ENCODE peak calls at places on chromosome 11, in seven cellular contexts. I, U, N, S, L, X and D are unnamed samples.
A peak's percentile ranks its signal among the peaks of the same experiment; 100 is the strongest.

GRCh38 chr11:91587131-91587530 is 637.5 kb upstream of the FAT3 start:
- DNase-seq in I (no peak), U (no peak), N (no peak), S (no peak), L (no peak), X (no peak), D (no peak)

GRCh38 chr11:26127336-26127735 is 204.6 kb upstream of the ANO3 start:
- DNase-seq in I (no peak), U (no peak), N (no peak), S (no peak), L (no peak), X (no peak), D (no peak)

GRCh38 chr11:64469288-64469687 is 110.3 kb downstream of the RPS6KA4 start:
- DNase-seq in I (no peak), U (no peak), N (no peak), S (no peak), L (no peak), X (no peak), D (no peak)

GRCh38 chr11:115764172-115764571 is 260.0 kb upstream of the CADM1 start:
- DNase-seq in I (no peak), U (no peak), N (no peak), S (no peak), L (no peak), X (no peak), D (no peak)

GRCh38 chr11:17603056-17603825 is 56.2 kb downstream of the OTOG start:
- DNase-seq in I (no peak), U (no peak), N (no peak), S (no peak), L (no peak), X (no peak), D (no peak)

GRCh38 chr11:84675631-84676030 is 951.5 kb downstream of the DLG2 start:
- DNase-seq in I (no peak), U (no peak), N (no peak), S (no peak), L (no peak), X (no peak), D (no peak)

GRCh38 chr11:6747097-6747662 is 24.6 kb downstream of the OR2AG2 start:
- DNase-seq in I (no peak), U (no peak), N (no peak), S (no peak), L (no peak), X (no peak), D (no peak)

GRCh38 chr11:88421530-88421929 is 84.0 kb upstream of the CTSC start:
- DNase-seq in I (peak; percentile 56), U (no peak), N (no peak), S (no peak), L (no peak), X (no peak), D (no peak)

GRCh38 chr11:95074806-95075563 is 8.3 kb downstream of the SRSF8 start:
- DNase-seq in I (no peak), U (peak; percentile 79), N (no peak), S (peak; percentile 76), L (peak; percentile 77), X (peak; percentile 48), D (no peak)

GRCh38 chr11:67492801-67493547 is 10.1 kb downstream of the AIP start:
- DNase-seq in I (no peak), U (no peak), N (peak; percentile 44), S (no peak), L (no peak), X (no peak), D (no peak)

GRCh38 chr11:15635501-15635900 is 520.8 kb downstream of the INSC start:
- DNase-seq in I (no peak), U (no peak), N (no peak), S (no peak), L (no peak), X (no peak), D (no peak)

GRCh38 chr11:57358543-57358961 is 20.4 kb downstream of the P2RX3 start:
- DNase-seq in I (peak; percentile 29), U (no peak), N (no peak), S (no peak), L (no peak), X (no peak), D (no peak)

GRCh38 chr11:8033791-8034585 is 46.9 kb downstream of the EIF3F start:
- DNase-seq in I (no peak), U (peak; percentile 34), N (no peak), S (no peak), L (no peak), X (no peak), D (no peak)

GRCh38 chr11:20368441-20368840 is 4.9 kb downstream of the HTATIP2 start:
- DNase-seq in I (peak; percentile 19), U (no peak), N (no peak), S (no peak), L (no peak), X (no peak), D (no peak)

GRCh38 chr11:44764583-44764982 is 37.8 kb downstream of the TSPAN18 start:
- DNase-seq in I (no peak), U (no peak), N (no peak), S (no peak), L (no peak), X (no peak), D (no peak)

GRCh38 chr11:9121397-9121796 is 30.0 kb upstream of the SCUBE2 start:
- DNase-seq in I (no peak), U (no peak), N (no peak), S (no peak), L (no peak), X (no peak), D (no peak)

GRCh38 chr11:114262681-114263509 is 33.3 kb upstream of the NNMT start:
- DNase-seq in I (peak; percentile 80), U (peak; percentile 42), N (peak; percentile 64), S (peak; percentile 34), L (no peak), X (peak; percentile 36), D (no peak)

GRCh38 chr11:62689421-62690183 is at the start of gene LRRN4CL:
- DNase-seq in I (peak; percentile 94), U (peak; percentile 80), N (no peak), S (peak; percentile 94), L (peak; percentile 65), X (no peak), D (no peak)

GRCh38 chr11:72370201-72370600 is 64.1 kb downstream of the CLPB start:
- DNase-seq in I (no peak), U (no peak), N (no peak), S (no peak), L (no peak), X (no peak), D (no peak)

DNA sequence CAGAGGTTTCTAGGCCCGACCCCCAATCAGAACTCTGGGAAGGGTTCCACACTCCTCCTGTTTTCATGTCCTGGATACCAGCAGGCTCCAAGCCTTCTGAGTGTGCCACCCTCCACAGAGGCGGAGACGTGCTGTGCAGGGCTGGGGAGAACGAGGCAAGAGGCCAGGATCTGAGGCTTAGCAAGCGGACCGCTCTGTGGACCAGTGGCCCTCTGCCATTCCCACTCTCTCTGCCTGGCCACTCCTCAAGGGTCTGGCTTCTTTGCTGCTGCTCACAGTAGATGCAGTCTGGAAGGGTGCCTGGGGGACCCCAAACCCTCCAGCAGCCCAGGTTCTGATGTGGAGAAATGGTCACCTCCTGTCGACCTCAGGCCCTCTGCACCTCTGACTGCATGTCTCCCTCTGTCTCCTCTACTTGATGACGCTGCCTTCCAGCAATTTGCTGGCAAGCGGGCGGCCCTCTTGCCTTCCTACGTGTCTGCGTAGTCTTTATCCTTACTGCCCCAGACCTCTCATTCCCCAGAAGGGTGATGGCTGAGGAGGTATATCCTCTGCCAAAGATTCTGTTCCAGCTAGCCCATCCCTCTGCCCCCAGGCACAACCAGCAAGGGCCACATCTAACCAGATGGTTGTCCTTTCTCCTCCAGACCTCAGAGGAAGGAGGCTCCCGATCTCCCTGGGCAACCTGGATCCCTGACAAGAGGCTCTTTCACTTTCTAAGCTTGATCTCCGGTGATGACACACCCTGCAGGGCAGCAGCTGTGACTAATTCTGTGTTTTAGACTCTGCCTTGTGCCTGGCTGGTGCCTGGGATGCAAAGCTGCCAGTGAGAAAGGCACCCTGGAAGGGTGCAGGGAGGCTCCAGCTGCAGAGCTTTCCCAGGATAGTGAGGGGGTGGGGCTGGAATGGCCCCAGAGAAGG is 87.3 kb downstream of the NAT10 start:
- DNase-seq in I (peak; percentile 98), U (peak; percentile 69), N (peak; percentile 44), S (peak; percentile 80), L (peak; percentile 53), X (no peak), D (no peak)
- H3K4me3 ChIP-seq in I (peak overlapping the region; percentile 68), U (no peak overlapping the region), N (no peak overlapping the region), S (no peak overlapping the region), L (no peak overlapping the region), X (no peak overlapping the region), D (no peak overlapping the region)

GRCh38 chr11:120197254-120197891 is 13.5 kb upstream of the OAF start:
- DNase-seq in I (peak; percentile 48), U (peak; percentile 82), N (no peak), S (no peak), L (no peak), X (no peak), D (no peak)
- H3K27me3 ChIP-seq in I (no peaks in the 10 kb centered on the region), U (no peaks in the 10 kb centered on the region), N (no peaks in the 10 kb centered on the region), S (no peaks in the 10 kb centered on the region), L (peaks cover 3% of the 10 kb centered on the region), X (no peaks in the 10 kb centered on the region), D (peaks cover 3% of the 10 kb centered on the region)

GRCh38 chr11:4025248-4025956 is 69.2 kb upstream of the RRM1 start:
- DNase-seq in I (peak; percentile 61), U (no peak), N (no peak), S (no peak), L (no peak), X (no peak), D (no peak)
- H3K4me3 ChIP-seq in I (no peak overlapping the region), U (no peak overlapping the region), N (no peak overlapping the region), S (no peak overlapping the region), L (no peak overlapping the region), X (no peak overlapping the region), D (no peak overlapping the region)

GRCh38 chr11:1733716-1734351 is 16.6 kb downstream of the IFITM10 start:
- DNase-seq in I (no peak), U (peak; percentile 43), N (no peak), S (no peak), L (no peak), X (no peak), D (no peak)
- H3K27me3 ChIP-seq in I (peaks cover 4% of the 10 kb centered on the region), U (no peaks in the 10 kb centered on the region), N (peaks cover 91% of the 10 kb centered on the region), S (peaks cover 79% of the 10 kb centered on the region), L (peaks cover 53% of the 10 kb centered on the region), X (no peaks in the 10 kb centered on the region), D (no peaks in the 10 kb centered on the region)

GRCh38 chr11:48063424-48063978 is 83.1 kb downstream of the PTPRJ start:
- DNase-seq in I (peak; percentile 96), U (no peak), N (no peak), S (no peak), L (no peak), X (no peak), D (no peak)
- H3K4me3 ChIP-seq in I (peak overlapping the region; percentile 34), U (no peak overlapping the region), N (no peak overlapping the region), S (no peak overlapping the region), L (no peak overlapping the region), X (no peak overlapping the region), D (no peak overlapping the region)

DNA sequence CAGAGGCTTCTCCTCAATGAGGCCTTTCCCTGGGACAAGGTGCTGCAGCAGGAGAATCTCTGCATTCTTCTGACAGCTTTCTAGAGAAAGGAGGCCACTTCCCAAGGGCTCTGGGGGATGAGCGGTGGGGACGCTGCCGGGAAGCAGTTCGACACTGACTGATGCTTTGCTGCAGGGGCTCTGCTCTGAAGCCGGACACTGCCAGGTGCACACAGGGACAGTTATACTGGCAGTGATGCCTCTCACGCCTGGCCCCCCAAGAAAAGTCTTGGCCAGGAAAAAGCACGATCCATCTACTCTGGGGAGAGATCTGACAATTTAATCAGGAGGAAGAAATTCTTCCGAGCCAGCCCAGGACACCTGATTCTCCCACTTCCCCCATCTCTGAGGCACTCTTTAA is 456.9 kb downstream of the OPCML start:
- DNase-seq in I (no peak), U (no peak), N (no peak), S (no peak), L (no peak), X (no peak), D (no peak)
- H3K27me3 ChIP-seq in I (peaks cover 25% of the 10 kb centered on the region), U (no peaks in the 10 kb centered on the region), N (peaks cover 25% of the 10 kb centered on the region), S (peaks cover 50% of the 10 kb centered on the region), L (peaks cover 25% of the 10 kb centered on the region), X (no peaks in the 10 kb centered on the region), D (no peaks in the 10 kb centered on the region)